ENCODE peak calls at places on chromosomes 16 and 17, in nine cellular contexts. F is breast epithelium; R is brain microvascular endothelial cell; Z is effector memory CD4-positive, alpha-beta T cell; X is lower lobe of right lung; J is substantia nigra; B is caudate nucleus; K is RWPE1; Y is heart right ventricle. G is an unnamed sample.
A peak's percentile ranks its signal among the peaks of the same experiment; 100 is the strongest.

GRCh38 chr17:4005296-4006164 is 41.3 kb upstream of the ATP2A3 start:
- DNase-seq in F (no peak), R (no peak), Z (no peak), X (no peak), J (no peak), B (no peak), K (no peak), Y (no peak), G (no peak)

GRCh38 chr17:7435676-7436555 is 681 bp downstream of the TMEM102 start:
- DNase-seq in F (no peak), R (no peak), Z (peak; percentile 35), X (peak; percentile 81), J (peak; percentile 25), B (no peak), K (peak; percentile 65), Y (peak; percentile 48), G (peak; percentile 69)

GRCh38 chr17:82781894-82782274 is 30.0 kb downstream of the TBCD start:
- DNase-seq in F (peak; percentile 86), R (peak; percentile 75), Z (peak; percentile 70), X (peak; percentile 89), J (peak; percentile 76), B (peak; percentile 49), K (peak; percentile 90), Y (peak; percentile 85), G (peak; percentile 85)

GRCh38 chr16:55035037-55035436 is 104.4 kb downstream of the IRX5 start:
- DNase-seq in F (no peak), R (peak; percentile 11), Z (no peak), X (peak; percentile 53), J (peak; percentile 11), B (no peak), K (no peak), Y (peak; percentile 37), G (no peak)

GRCh38 chr17:43719578-43719977 is 39.0 kb downstream of the SOST start:
- DNase-seq in F (no peak), R (no peak), Z (no peak), X (no peak), J (no peak), B (no peak), K (no peak), Y (no peak), G (no peak)

GRCh38 chr16:19898924-19899604 is 14.4 kb upstream of the GPRC5B start:
- DNase-seq in F (no peak), R (peak; percentile 63), Z (no peak), X (no peak), J (peak; percentile 38), B (no peak), K (peak; percentile 59), Y (no peak), G (no peak)

GRCh38 chr16:74035816-74036215 is 260.8 kb upstream of the PSMD7 start:
- DNase-seq in F (no peak), R (peak; percentile 5), Z (no peak), X (no peak), J (no peak), B (no peak), K (peak; percentile 9), Y (no peak), G (no peak)

GRCh38 chr17:57959929-57960328 is 4.7 kb upstream of the CUEDC1 start:
- DNase-seq in F (no peak), R (no peak), Z (no peak), X (no peak), J (no peak), B (no peak), K (no peak), Y (no peak), G (no peak)

DNA sequence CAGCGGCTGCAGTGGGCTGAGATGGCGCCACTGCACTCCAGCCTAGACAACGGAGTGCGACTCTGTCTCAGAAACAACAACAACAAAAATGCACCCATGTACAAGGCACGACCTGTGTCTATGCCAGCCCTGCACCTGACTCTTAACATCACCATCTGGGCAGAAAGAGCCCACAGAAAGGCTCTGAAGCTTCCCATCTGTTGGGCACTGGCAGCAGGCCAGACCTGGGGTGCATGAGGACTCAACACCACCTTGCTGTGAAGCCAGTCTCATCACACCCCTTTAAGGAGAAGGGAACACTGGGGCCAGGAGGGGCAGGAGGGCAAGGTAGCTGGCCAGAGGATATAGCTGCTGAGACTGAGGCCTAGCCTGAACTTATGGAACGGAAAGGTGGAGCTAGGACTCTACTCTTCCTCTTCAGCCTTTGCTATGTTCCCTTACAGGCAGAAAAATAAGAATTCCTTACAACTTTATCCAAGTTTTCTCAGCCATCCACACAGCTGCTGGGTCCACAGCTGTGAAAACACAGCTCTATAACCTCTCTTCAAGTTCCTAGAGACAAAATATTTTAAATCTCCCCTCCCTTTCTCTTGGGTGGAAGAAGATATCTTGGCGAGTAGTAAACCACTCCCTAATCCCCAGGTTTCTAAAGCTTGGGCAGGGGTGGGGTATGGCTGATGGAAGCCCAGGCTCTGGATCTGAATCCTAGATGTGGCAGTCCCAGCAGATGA is 2.8 kb downstream of the ELOB start:
- DNase-seq in F (no peak), R (no peak), Z (no peak), X (peak; percentile 44), J (no peak), B (no peak), K (no peak), Y (no peak), G (no peak)
- H3K27ac ChIP-seq in F (no peak overlapping the region), R (no peak overlapping the region), Z (no peak overlapping the region), X (no peak overlapping the region), J (no peak overlapping the region), B (no peak overlapping the region), K (peak overlapping the region; percentile 93), Y (no peak overlapping the region), G (no peak overlapping the region)

GRCh38 chr16:81137754-81138153 is 41.6 kb upstream of the GCSH start:
- DNase-seq in F (no peak), R (no peak), Z (no peak), X (no peak), J (no peak), B (no peak), K (no peak), Y (no peak), G (no peak)

GRCh38 chr16:81148277-81148676 is 52.1 kb upstream of the GCSH start:
- DNase-seq in F (no peak), R (no peak), Z (no peak), X (no peak), J (no peak), B (no peak), K (no peak), Y (no peak), G (no peak)

GRCh38 chr16:81140930-81141780 is 45.0 kb upstream of the GCSH start:
- DNase-seq in F (no peak), R (no peak), Z (no peak), X (no peak), J (no peak), B (no peak), K (no peak), Y (no peak), G (no peak)

GRCh38 chr16:81143921-81144471 is 47.8 kb upstream of the GCSH start:
- DNase-seq in F (no peak), R (no peak), Z (no peak), X (no peak), J (no peak), B (no peak), K (peak; percentile 94), Y (no peak), G (no peak)

GRCh38 chr16:81142864-81143263 is 46.7 kb upstream of the GCSH start:
- DNase-seq in F (no peak), R (no peak), Z (no peak), X (no peak), J (no peak), B (no peak), K (no peak), Y (no peak), G (no peak)
- H3K27ac ChIP-seq in F (no peak overlapping the region), R (no peak overlapping the region), Z (no peak overlapping the region), X (no peak overlapping the region), J (no peak overlapping the region), B (no peak overlapping the region), K (no peak overlapping the region), Y (no peak overlapping the region), G (no peak overlapping the region)

GRCh38 chr16:56943761-56944375 is 11.9 kb downstream of the HERPUD1 start:
- DNase-seq in F (no peak), R (no peak), Z (no peak), X (no peak), J (no peak), B (no peak), K (no peak), Y (no peak), G (no peak)
- H3K27ac ChIP-seq in F (no peak overlapping the region), R (no peak overlapping the region), Z (no peak overlapping the region), X (no peak overlapping the region), J (no peak overlapping the region), B (no peak overlapping the region), K (peak overlapping the region; percentile 40), Y (no peak overlapping the region), G (no peak overlapping the region)

GRCh38 chr17:50301891-50302584 is 27.8 kb downstream of the TMEM92 start:
- DNase-seq in F (no peak), R (no peak), Z (no peak), X (no peak), J (no peak), B (no peak), K (no peak), Y (no peak), G (no peak)
- H3K27ac ChIP-seq in F (no peak overlapping the region), R (no peak overlapping the region), Z (no peak overlapping the region), X (no peak overlapping the region), J (no peak overlapping the region), B (no peak overlapping the region), K (no peak overlapping the region), Y (no peak overlapping the region), G (no peak overlapping the region)

G was measured in left lung.